ENCODE peak calls at places on chromosomes 11 and 22, in nine cellular contexts. Q is transverse colon, Z is thoracic aorta, A is K562, J is fibroblast of lung, N is heart right ventricle, O is fibroblast of mammary gland, S is WTC11, K is endothelial cell. U is an unnamed sample.

GRCh38 chr22:26763633-26764295 is 106.4 kb downstream of the MIAT start:
- DNase-seq in K (no peak), O (peak; percentile 42), N (no peak), Q (no peak), S (no peak), Z (no peak), A (no peak), J (peak; percentile 59), U (no peak)

GRCh38 chr11:35077709-35078695 is 61.0 kb upstream of the CD44 start:
- DNase-seq in J (peak; percentile 82), Z (no peak), S (no peak), Q (no peak), N (no peak), K (no peak), A (no peak), O (peak; percentile 84), U (peak; percentile 34)

GRCh38 chr22:45863981-45864751 is 112.8 kb downstream of the WNT7B start:
- DNase-seq in O (peak; percentile 40), Z (no peak), J (peak; percentile 78), K (peak; percentile 91), S (peak; percentile 88), Q (peak; percentile 58), A (peak; percentile 66), N (peak; percentile 63), U (peak; percentile 67)

GRCh38 chr22:27663812-27664211 is 137.7 kb downstream of the MN1 start:
- DNase-seq in Z (no peak), Q (no peak), N (no peak), K (no peak), O (no peak), J (peak; percentile 36), A (no peak), S (no peak), U (no peak)

GRCh38 chr11:64449381-64450167 is 90.6 kb downstream of the RPS6KA4 start:
- DNase-seq in S (peak; percentile 88), A (peak; percentile 83), J (peak; percentile 29), N (peak; percentile 48), K (peak; percentile 80), Z (no peak), Q (peak; percentile 75), O (peak; percentile 39), U (peak; percentile 45)

GRCh38 chr11:100887659-100888058 is 200.6 kb downstream of the ARHGAP42 start:
- DNase-seq in Q (no peak), Z (no peak), J (no peak), N (no peak), O (no peak), A (no peak), S (no peak), K (no peak), U (no peak)

GRCh38 chr11:126544311-126545056 is 189.0 kb downstream of the ST3GAL4 start:
- DNase-seq in O (peak; percentile 12), J (peak; percentile 72), S (peak; percentile 44), A (no peak), Z (no peak), K (peak; percentile 43), Q (peak; percentile 9), N (no peak), U (no peak)

GRCh38 chr11:70505331-70505731 is 107.0 kb downstream of the CTTN start:
- DNase-seq in N (no peak), A (no peak), J (no peak), S (no peak), Q (no peak), O (no peak), Z (no peak), K (no peak), U (no peak)

GRCh38 chr11:65452806-65453490 is 30.4 kb downstream of the NEAT1 start:
- DNase-seq in K (no peak), N (no peak), O (peak; percentile 96), A (no peak), Q (no peak), Z (no peak), J (peak; percentile 81), S (no peak), U (no peak)

GRCh38 chr11:27873664-27874063 is 173.4 kb upstream of the BDNF start:
- DNase-seq in N (no peak), A (no peak), J (no peak), K (no peak), O (no peak), Z (no peak), S (no peak), Q (no peak), U (no peak)

GRCh38 chr11:68343761-68344256 is 31.4 kb downstream of the LRP5 start:
- DNase-seq in A (peak; percentile 22), Q (peak; percentile 69), S (no peak), K (no peak), N (no peak), O (no peak), J (no peak), Z (no peak), U (no peak)

GRCh38 chr11:103947566-103947919 is 88.9 kb upstream of the DDI1 start:
- DNase-seq in S (no peak), K (no peak), Q (no peak), N (peak; percentile 6), Z (no peak), O (peak; percentile 88), A (no peak), J (peak; percentile 87), U (no peak)

GRCh38 chr22:39214383-39215069 is 30.3 kb downstream of the PDGFB start:
- DNase-seq in K (no peak), N (no peak), S (peak; percentile 57), A (no peak), J (peak; percentile 67), O (peak; percentile 5), Z (no peak), Q (no peak), U (no peak)

GRCh38 chr11:65041206-65042035 is at the start of gene SAC3D1:
- DNase-seq in Q (peak; percentile 73), J (peak; percentile 63), Z (no peak), O (peak; percentile 31), S (peak; percentile 75), A (peak; percentile 71), N (peak; percentile 27), K (no peak), U (no peak)

GRCh38 chr11:94602430-94603372 is 35.5 kb downstream of the PIWIL4 start:
- DNase-seq in O (peak; percentile 91), J (peak; percentile 77), Z (no peak), S (peak; percentile 42), K (peak; percentile 73), Q (peak; percentile 65), A (peak; percentile 51), N (peak; percentile 67), U (peak; percentile 16)

GRCh38 chr11:124879229-124879998 is 14.2 kb downstream of the ROBO3 start:
- DNase-seq in O (no peak), S (no peak), A (no peak), Z (no peak), N (no peak), J (no peak), K (no peak), Q (no peak), U (no peak)

GRCh38 chr11:88122956-88123355 is 52.3 kb downstream of the RAB38 start:
- DNase-seq in A (no peak), S (no peak), O (no peak), Q (no peak), K (no peak), Z (no peak), J (no peak), N (no peak), U (no peak)

GRCh38 chr11:7254731-7255291 is 3.1 kb downstream of the SYT9 start:
- DNase-seq in N (no peak), Z (no peak), Q (no peak), K (no peak), S (no peak), J (no peak), O (no peak), A (no peak), U (no peak)

GRCh38 chr11:12602421-12602820 is 71.8 kb upstream of the TEAD1 start:
- DNase-seq in K (no peak), Q (no peak), N (no peak), S (no peak), Z (no peak), J (peak; percentile 93), O (peak; percentile 62), A (peak; percentile 42), U (no peak)

GRCh38 chr11:17602105-17603001 is 55.3 kb downstream of the OTOG start:
- DNase-seq in O (no peak), J (no peak), Z (no peak), A (no peak), K (no peak), Q (no peak), N (no peak), S (no peak), U (no peak)

DNA sequence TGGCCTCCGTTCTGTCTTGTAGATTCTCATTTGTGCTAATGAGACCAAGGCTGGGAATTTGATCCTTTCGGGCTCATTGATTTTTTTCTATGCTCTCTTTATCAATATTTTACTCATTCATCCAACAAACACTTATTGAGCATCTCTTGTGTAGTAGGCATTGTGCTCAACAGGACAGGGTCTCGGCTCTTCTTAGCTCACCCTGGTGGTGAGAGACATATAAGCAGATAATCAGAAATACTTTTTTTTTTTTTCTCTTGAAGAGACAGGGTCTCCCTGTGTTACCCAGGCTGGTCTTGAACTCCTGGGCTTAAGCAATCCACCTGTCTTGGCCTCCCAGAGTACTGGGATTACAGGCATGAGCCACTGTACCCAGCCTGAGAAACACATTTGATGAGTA is 48.0 kb upstream of the SLC5A1 start:
- DNase-seq in S (no peak), O (no peak), A (peak; percentile 7), N (no peak), J (no peak), Q (no peak), K (no peak), Z (no peak), U (no peak)
- TF ChIP-seq CTCF in S (no peak), O (peak; percentile 9), A (no peak), N (no peak), J (peak; percentile 24), Q (no peak), K (peak; percentile 59), Z (no peak), U (no peak)

DNA sequence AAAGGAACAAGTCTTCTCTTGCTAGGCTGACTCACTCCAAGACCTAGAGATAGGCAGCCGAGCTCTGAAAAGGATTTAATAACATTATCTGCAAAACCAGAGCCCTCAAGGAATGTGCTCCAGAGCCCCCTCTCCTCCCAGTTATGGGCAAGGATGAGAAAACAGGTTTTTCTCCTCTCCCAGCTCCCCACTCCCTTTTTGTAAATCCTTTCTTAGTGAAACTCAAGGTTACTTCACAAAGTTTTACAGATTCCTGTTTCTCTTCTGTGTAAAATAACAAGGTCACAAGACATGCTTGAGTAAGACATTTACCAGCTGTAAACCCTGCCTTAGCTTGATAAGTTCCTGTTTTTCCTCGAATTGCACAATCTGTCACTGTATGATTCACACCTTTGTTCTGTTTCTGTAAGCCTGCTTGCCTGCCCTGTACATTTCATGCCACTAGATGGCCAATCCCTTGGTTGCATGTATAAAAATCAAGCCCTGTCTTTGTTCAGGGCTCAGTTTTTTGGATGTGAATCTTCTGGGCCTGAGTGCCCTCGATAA is 489.4 kb downstream of the KCNA4 start:
- DNase-seq in O (peak; percentile 75), A (no peak), S (no peak), Q (no peak), Z (no peak), J (peak; percentile 80), K (no peak), N (no peak), U (no peak)
- TF ChIP-seq CTCF in O (peak; percentile 46), A (no peak), S (no peak), Q (no peak), Z (no peak), J (peak; percentile 3), K (peak; percentile 36), N (peak; percentile 44), U (no peak)

GRCh38 chr11:1482581-1483444 is 3.8 kb downstream of the MOB2 start:
- DNase-seq in A (no peak), S (peak; percentile 42), Z (no peak), Q (no peak), O (no peak), N (no peak), J (no peak), K (no peak), U (no peak)
- TF ChIP-seq CTCF in A (peak; percentile 33), S (no peak), Z (peak; percentile 15), Q (no peak), O (no peak), N (peak; percentile 9), J (no peak), K (no peak), U (no peak)

GRCh38 chr22:22394589-22394988 is 114.0 kb downstream of the ZNF280B start:
- DNase-seq in N (no peak), Q (peak; percentile 51), K (no peak), A (no peak), J (no peak), S (no peak), Z (no peak), O (no peak), U (no peak)
- TF ChIP-seq CTCF in N (no peak), Q (no peak), K (no peak), A (peak; percentile 26), J (no peak), S (no peak), Z (no peak), O (no peak), U (no peak)